ENCODE peak calls at places on chromosome 2, in six cellular contexts. T is CD4-positive, CD25-positive, alpha-beta regulatory T cell; J is AG10803; R is astrocyte of the spinal cord; C is pancreas; B is heart left ventricle. O is an unnamed sample.

GRCh38 chr2:44479127-44479887 is 117.6 kb downstream of the CAMKMT start:
- DNase-seq in T (peak), J (peak), R (peak), C (no peak), B (peak), O (peak)

GRCh38 chr2:9388950-9389911 is 34.1 kb downstream of the ITGB1BP1 start:
- DNase-seq in T (no peak), J (no peak), R (no peak), C (no peak), B (no peak), O (no peak)

GRCh38 chr2:232146294-232146693 is 184.8 kb downstream of the DIS3L2 start:
- DNase-seq in T (no peak), J (no peak), R (peak), C (no peak), B (no peak), O (no peak)

GRCh38 chr2:127048969-127049897 is 57.7 kb downstream of the BIN1 start:
- DNase-seq in T (no peak), J (no peak), R (no peak), C (peak), B (peak), O (no peak)

GRCh38 chr2:38128653-38129052 is 52.7 kb upstream of the CYP1B1 start:
- DNase-seq in T (no peak), J (peak), R (no peak), C (no peak), B (peak), O (no peak)

GRCh38 chr2:190443778-190444481 is 35.8 kb downstream of the MFSD6 start:
- DNase-seq in T (no peak), J (peak), R (peak), C (no peak), B (no peak), O (peak)

GRCh38 chr2:211113294-211114175 is 557.1 kb downstream of the CPS1 start:
- DNase-seq in T (no peak), J (no peak), R (no peak), C (no peak), B (no peak), O (no peak)

GRCh38 chr2:119248311-119248710 is 24.7 kb downstream of the STEAP3 start:
- DNase-seq in T (no peak), J (peak), R (peak), C (no peak), B (no peak), O (peak)

GRCh38 chr2:25664531-25665307 is 8.7 kb downstream of the DTNB start:
- DNase-seq in T (no peak), J (peak), R (peak), C (no peak), B (peak), O (peak)

GRCh38 chr2:160269803-160270570 is 69.9 kb upstream of the ITGB6 start:
- DNase-seq in T (peak), J (peak), R (peak), C (peak), B (peak), O (peak)

GRCh38 chr2:110173523-110173922 is 31.3 kb downstream of the NPHP1 start:
- DNase-seq in T (no peak), J (no peak), R (peak), C (no peak), B (no peak), O (peak)

GRCh38 chr2:199303814-199304213 is 153.9 kb downstream of the SATB2 start:
- DNase-seq in T (no peak), J (peak), R (peak), C (no peak), B (no peak), O (peak)

GRCh38 chr2:121902616-121903015 is 147.2 kb downstream of the TSN start:
- DNase-seq in T (no peak), J (no peak), R (no peak), C (no peak), B (no peak), O (no peak)

GRCh38 chr2:18987592-18988073 is 370.8 kb downstream of the OSR1 start:
- DNase-seq in T (no peak), J (peak), R (peak), C (no peak), B (peak), O (peak)

GRCh38 chr2:167318581-167318980 is 430.3 kb downstream of the XIRP2 start:
- DNase-seq in T (no peak), J (no peak), R (peak), C (no peak), B (no peak), O (no peak)

GRCh38 chr2:233700028-233700635 is 7.4 kb downstream of the UGT1A6 start:
- DNase-seq in T (no peak), J (peak), R (peak), C (no peak), B (no peak), O (peak)

GRCh38 chr2:200422532-200423262 is 87.2 kb downstream of the KCTD18 start:
- DNase-seq in T (no peak), J (no peak), R (no peak), C (no peak), B (no peak), O (no peak)

GRCh38 chr2:241863021-241863954 is 4.6 kb upstream of the PDCD1 start:
- DNase-seq in T (no peak), J (no peak), R (no peak), C (peak), B (no peak), O (no peak)
- H3K4me3 ChIP-seq in T (peak), J (no peak), R (no peak), C (no peak), B (no peak), O (no peak)

GRCh38 chr2:55283083-55283482 is 14.1 kb upstream of the MTIF2 start:
- DNase-seq in T (no peak), J (no peak), R (no peak), C (no peak), B (no peak), O (no peak)
- H3K4me3 ChIP-seq in T (peak), J (peak), R (no peak), C (peak), B (peak), O (no peak)

DNA sequence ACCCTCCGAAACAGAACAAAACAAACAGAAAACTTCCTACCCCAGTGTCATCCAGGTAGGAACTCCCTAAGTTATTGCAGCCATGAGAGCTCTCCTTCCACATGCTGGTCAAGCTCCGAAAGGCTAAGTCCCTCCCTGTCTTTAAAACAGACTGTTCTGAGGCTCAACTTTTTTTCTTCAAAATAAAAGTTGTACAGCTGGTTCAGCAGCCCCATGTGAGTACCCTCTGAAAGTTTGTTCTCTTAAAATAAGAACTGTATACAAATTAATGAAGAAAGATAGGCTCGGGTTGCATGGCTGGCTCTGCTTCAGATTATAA is at the start of gene PDE1A:
- DNase-seq in T (no peak), J (no peak), R (no peak), C (no peak), B (peak), O (peak)
- H3K4me3 ChIP-seq in T (no peak), J (no peak), R (no peak), C (no peak), B (peak), O (no peak)

DNA sequence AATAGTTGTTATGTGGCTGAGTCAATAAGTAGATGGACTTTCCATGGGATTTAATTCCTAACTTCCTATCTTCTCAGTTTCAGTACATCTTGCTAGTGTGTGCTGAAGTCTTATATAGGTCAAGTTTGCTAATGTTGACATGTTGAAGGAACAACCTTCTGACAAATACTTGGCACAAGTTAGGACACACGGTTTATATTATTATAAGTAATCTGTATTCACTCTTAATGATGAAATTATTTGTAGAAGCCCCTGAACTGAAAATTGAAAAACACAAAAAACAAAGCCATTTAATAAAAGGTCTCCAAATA is 19.2 kb downstream of the ARL5A start:
- DNase-seq in T (no peak), J (no peak), R (no peak), C (no peak), B (no peak), O (no peak)
- H3K4me3 ChIP-seq in T (no peak), J (no peak), R (no peak), C (no peak), B (no peak), O (no peak)

DNA sequence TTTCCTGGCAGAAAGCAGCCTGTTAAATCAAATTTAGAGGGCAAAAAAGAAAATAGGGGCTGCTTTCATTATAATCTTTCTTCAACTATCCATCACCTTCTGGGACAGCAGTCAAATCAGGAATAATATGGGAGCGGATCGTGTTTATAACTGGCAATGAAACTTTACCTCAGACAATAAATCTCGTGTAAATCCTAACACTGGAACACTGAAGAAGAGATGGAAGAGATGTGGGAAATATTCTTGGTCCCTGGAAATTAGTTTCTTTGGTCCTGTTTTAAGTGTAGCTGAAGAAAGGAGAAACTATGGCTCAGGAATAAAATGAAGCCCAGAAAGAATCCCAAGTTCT is 77.6 kb upstream of the SERTAD2 start:
- DNase-seq in T (no peak), J (no peak), R (no peak), C (no peak), B (no peak), O (no peak)
- H3K4me3 ChIP-seq in T (peak), J (peak), R (no peak), C (no peak), B (peak), O (no peak)

GRCh38 chr2:136486115-136486514 is 279.2 kb upstream of the THSD7B start:
- DNase-seq in T (no peak), J (no peak), R (no peak), C (no peak), B (no peak), O (no peak)
- H3K4me3 ChIP-seq in T (no peak), J (no peak), R (no peak), C (no peak), B (no peak), O (no peak)

GRCh38 chr2:239337877-239338484 is 62.8 kb downstream of the HDAC4 start:
- DNase-seq in T (no peak), J (no peak), R (no peak), C (no peak), B (no peak), O (no peak)
- H3K4me3 ChIP-seq in T (no peak), J (no peak), R (no peak), C (no peak), B (no peak), O (no peak)

GRCh38 chr2:101473581-101473910 is 1.4 kb downstream of the RFX8 start:
- DNase-seq in T (no peak), J (peak), R (peak), C (no peak), B (no peak), O (no peak)
- H3K4me3 ChIP-seq in T (peak), J (peak), R (peak), C (peak), B (peak), O (peak)

GRCh38 chr2:56267412-56267788 is 83.6 kb downstream of the CCDC85A start:
- DNase-seq in T (no peak), J (peak), R (no peak), C (no peak), B (no peak), O (no peak)
- H3K4me3 ChIP-seq in T (no peak), J (no peak), R (no peak), C (no peak), B (no peak), O (no peak)

O was measured in fibroblast of lung.